ENCODE peak calls at places on chromosomes 2 and 18, in ten cellular contexts. C, K, F, D, M, Q, R, S, Y and T are unnamed samples.

GRCh38 chr2:230925879-230926765 is 1.1 kb upstream of the GPR55 start:
- DNase-seq in M (no peak), F (peak; percentile 44), Y (no peak), R (no peak), D (peak; percentile 59), K (peak; percentile 46), Q (no peak), C (peak; percentile 42), S (no peak), T (no peak)

GRCh38 chr2:41698787-41699422 is 348.9 kb upstream of the PKDCC start:
- DNase-seq in R (no peak), S (peak; percentile 45), Q (no peak), Y (peak; percentile 64), K (peak; percentile 66), M (no peak), C (peak; percentile 68), D (no peak), F (peak; percentile 32), T (peak; percentile 20)

GRCh38 chr18:47149457-47150028 is 757 bp downstream of the HDHD2 start:
- DNase-seq in C (no peak), S (peak; percentile 36), D (no peak), F (peak; percentile 45), K (no peak), Q (peak; percentile 24), M (no peak), Y (peak; percentile 20), R (no peak), T (peak; percentile 64)

GRCh38 chr2:66109419-66109818 is 325.5 kb upstream of the MEIS1 start:
- DNase-seq in Y (no peak), K (no peak), F (no peak), Q (no peak), D (no peak), S (no peak), M (no peak), R (no peak), C (peak; percentile 88), T (no peak)

GRCh38 chr18:9856097-9856496 is 29.7 kb upstream of the TXNDC2 start:
- DNase-seq in K (no peak), R (no peak), C (no peak), S (no peak), Q (no peak), M (no peak), F (peak; percentile 48), D (no peak), Y (no peak), T (no peak)

GRCh38 chr18:77366067-77366724 is 116.5 kb downstream of the GALR1 start:
- DNase-seq in K (no peak), S (no peak), F (no peak), D (no peak), Q (no peak), C (no peak), Y (no peak), M (no peak), R (no peak), T (no peak)

GRCh38 chr2:128358941-128359731 is 40.5 kb upstream of the HS6ST1 start:
- DNase-seq in S (no peak), R (no peak), M (no peak), D (no peak), Q (no peak), C (no peak), K (no peak), Y (no peak), F (no peak), T (no peak)

GRCh38 chr2:232854082-232854481 is 16.0 kb upstream of the SNORC start:
- DNase-seq in R (peak; percentile 78), C (no peak), S (peak; percentile 17), K (no peak), M (no peak), D (no peak), Q (no peak), F (no peak), Y (no peak), T (peak; percentile 85)

GRCh38 chr2:33409417-33409955 is 67.0 kb upstream of the RASGRP3 start:
- DNase-seq in K (no peak), S (no peak), C (no peak), D (no peak), F (no peak), R (no peak), Q (no peak), Y (no peak), M (no peak), T (no peak)

GRCh38 chr2:71551631-71551915 is 98.2 kb downstream of the DYSF start:
- DNase-seq in D (no peak), S (peak; percentile 21), K (peak; percentile 41), Y (no peak), M (no peak), R (no peak), Q (no peak), C (peak; percentile 48), F (no peak), T (no peak)

GRCh38 chr18:54169710-54170403 is 54.6 kb downstream of the MBD2 start:
- DNase-seq in F (no peak), K (no peak), R (no peak), Q (no peak), C (no peak), M (no peak), D (no peak), Y (no peak), S (no peak), T (no peak)

GRCh38 chr2:237304763-237305514 is 109.0 kb downstream of the COL6A3 start:
- DNase-seq in K (no peak), M (no peak), Q (no peak), S (no peak), F (no peak), R (peak; percentile 49), Y (no peak), D (no peak), C (no peak), T (no peak)

GRCh38 chr2:179751184-179751809 is 110.1 kb downstream of the ZNF385B start:
- DNase-seq in C (no peak), R (peak; percentile 18), Q (peak; percentile 27), Y (no peak), D (no peak), M (no peak), F (peak; percentile 34), S (no peak), K (no peak), T (peak; percentile 44)

GRCh38 chr18:23812566-23813440 is 123.5 kb downstream of the LAMA3 start:
- DNase-seq in F (peak; percentile 33), K (no peak), R (peak; percentile 15), Q (no peak), Y (no peak), D (no peak), C (no peak), M (no peak), S (peak; percentile 12), T (peak; percentile 31)

GRCh38 chr18:7325126-7325430 is 94.2 kb downstream of the LRRC30 start:
- DNase-seq in K (no peak), M (no peak), D (no peak), Q (no peak), F (no peak), R (no peak), S (no peak), C (no peak), Y (no peak), T (no peak)

GRCh38 chr18:62957885-62958472 is 242.6 kb downstream of the PHLPP1 start:
- DNase-seq in D (no peak), Y (no peak), K (no peak), M (no peak), C (no peak), S (no peak), F (peak; percentile 67), R (peak; percentile 40), Q (peak; percentile 46), T (peak; percentile 68)

GRCh38 chr18:36811955-36812354 is 16.8 kb downstream of the TPGS2 start:
- DNase-seq in M (no peak), S (no peak), K (no peak), Q (no peak), C (no peak), R (no peak), Y (no peak), D (no peak), F (no peak), T (no peak)

GRCh38 chr2:127080941-127081769 is 25.8 kb downstream of the BIN1 start:
- DNase-seq in R (no peak), K (no peak), M (peak; percentile 52), Y (no peak), Q (no peak), C (no peak), S (no peak), F (peak; percentile 56), D (no peak), T (no peak)
- TF ChIP-seq POLR2A in R (no peak), K (no peak), M (no peak), Y (no peak), Q (no peak), C (no peak), S (no peak), F (no peak), D (no peak), T (no peak)

GRCh38 chr2:2581331-2582159 is 250.5 kb upstream of the MYT1L start:
- DNase-seq in F (no peak), S (no peak), D (no peak), C (no peak), M (no peak), R (no peak), Q (no peak), Y (no peak), K (no peak), T (no peak)
- TF ChIP-seq POLR2A in F (no peak), S (no peak), D (no peak), C (no peak), M (no peak), R (no peak), Q (no peak), Y (no peak), K (no peak), T (no peak)

DNA sequence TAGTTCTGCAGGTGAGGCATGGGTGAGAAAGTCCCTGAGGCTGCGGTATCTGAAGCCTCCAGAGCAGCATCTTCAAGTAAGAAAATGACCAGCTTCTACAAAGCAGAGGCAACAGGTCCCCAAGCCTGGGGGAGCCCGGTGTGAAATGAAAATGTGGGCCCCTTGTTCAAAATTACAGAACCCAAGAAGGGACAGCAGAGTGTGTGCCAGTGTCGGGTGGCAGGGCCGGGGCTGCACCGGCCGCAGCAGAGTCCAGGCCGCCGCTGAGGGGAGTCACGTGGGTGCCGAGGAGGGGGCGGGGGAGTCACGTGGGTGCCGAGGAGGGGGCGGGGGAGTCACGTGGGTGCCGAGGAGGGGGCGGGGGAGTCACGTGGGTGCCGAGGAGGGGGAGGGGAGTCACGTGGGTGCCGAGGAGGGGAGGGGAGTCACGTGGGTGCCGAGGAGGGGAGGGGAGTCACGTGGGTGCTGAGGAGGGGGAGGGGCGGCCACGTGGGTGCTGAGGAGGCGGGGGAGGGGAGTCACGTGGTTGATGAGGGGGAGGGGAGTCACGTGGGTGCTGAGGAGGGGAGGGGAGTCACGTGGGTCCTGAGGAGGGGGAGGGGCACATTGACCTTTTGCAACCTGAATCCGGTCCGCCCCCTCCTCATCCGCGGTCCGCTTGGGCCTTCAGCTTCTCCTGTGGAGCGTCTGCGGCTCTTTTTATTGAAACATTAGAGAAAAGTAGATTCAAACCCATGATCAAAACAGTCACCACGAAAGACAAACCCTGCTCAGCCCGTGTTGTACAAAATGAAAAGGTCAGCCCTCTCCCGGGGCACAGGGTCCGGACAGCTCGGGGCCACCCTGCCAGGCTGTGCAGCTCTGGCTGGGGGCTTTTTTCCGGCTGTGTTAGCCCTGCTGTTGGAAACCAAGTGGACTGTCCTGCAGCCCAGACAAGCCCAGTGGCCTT is 10.4 kb downstream of the COLEC11 start:
- DNase-seq in D (no peak), S (peak; percentile 89), K (no peak), R (peak; percentile 82), C (peak; percentile 62), Y (peak; percentile 74), F (peak; percentile 87), M (no peak), Q (peak; percentile 83), T (peak; percentile 71)
- TF ChIP-seq POLR2A in D (no peak), S (peak; percentile 65), K (no peak), R (no peak), C (no peak), Y (no peak), F (no peak), M (no peak), Q (peak; percentile 77), T (no peak)

GRCh38 chr2:54555318-54555837 is 99.3 kb downstream of the SPTBN1 start:
- DNase-seq in F (no peak), R (no peak), D (no peak), M (no peak), S (no peak), Q (peak; percentile 89), Y (no peak), C (no peak), K (no peak), T (no peak)
- TF ChIP-seq POLR2A in F (no peak), R (no peak), D (no peak), M (no peak), S (no peak), Q (peak; percentile 85), Y (no peak), C (no peak), K (no peak), T (no peak)